ENCODE peak calls at places on chromosomes 12 and 14, in four cellular contexts. H is kidney tubule cell, W is ovary, A is fibroblast of mammary gland. V is an unnamed sample.

GRCh38 chr14:67480011-67480410 is 8.5 kb downstream of the TMEM229B start:
- DNase-seq in H (no peak), A (no peak), W (no peak), V (no peak)

GRCh38 chr12:69966409-69966808 is 141.4 kb downstream of the MYRFL start:
- DNase-seq in A (peak), W (no peak), H (peak), V (peak)

GRCh38 chr12:15116073-15116472 is 105.1 kb downstream of the RERG start:
- DNase-seq in A (no peak), W (peak), H (no peak), V (peak)

GRCh38 chr14:99393059-99393655 is 87.5 kb downstream of the SETD3 start:
- DNase-seq in W (no peak), H (peak), A (peak), V (no peak)

GRCh38 chr14:72472845-72473244 is 421.1 kb downstream of the DPF3 start:
- DNase-seq in A (no peak), W (no peak), H (no peak), V (no peak)

GRCh38 chr12:951166-951565 is 1.7 kb upstream of the RAD52 start:
- DNase-seq in W (no peak), A (no peak), H (no peak), V (no peak)

GRCh38 chr14:23286904-23287479 is 1.1 kb upstream of the HOMEZ start:
- DNase-seq in W (no peak), H (no peak), A (peak), V (no peak)

GRCh38 chr14:60356921-60357550 is 108.0 kb downstream of the PPM1A start:
- DNase-seq in H (no peak), W (no peak), A (no peak), V (peak)

GRCh38 chr12:53999596-54000104 is 311 bp upstream of the HOXC9 start:
- DNase-seq in A (peak), W (peak), H (peak), V (peak)

GRCh38 chr12:121939190-121939589 is 20.8 kb downstream of the CFAP251 start:
- DNase-seq in H (peak), A (no peak), W (no peak), V (no peak)

GRCh38 chr12:4355843-4356327 is 23.6 kb downstream of the FGF23 start:
- DNase-seq in H (peak), W (no peak), A (peak), V (peak)

GRCh38 chr12:125033296-125033695 is 31.9 kb upstream of the AACS start:
- DNase-seq in H (no peak), A (no peak), W (no peak), V (no peak)

GRCh38 chr14:82647088-82647697 is 1113.5 kb upstream of the SEL1L start:
- DNase-seq in W (no peak), A (no peak), H (no peak), V (no peak)

GRCh38 chr12:4112290-4112689 is 161.3 kb upstream of the CCND2 start:
- DNase-seq in A (no peak), H (no peak), W (no peak), V (no peak)

GRCh38 chr12:67650528-67651379 is 2.2 kb downstream of the DYRK2 start:
- DNase-seq in H (no peak), W (peak), A (no peak), V (no peak)

GRCh38 chr14:55057919-55058318 is 6.5 kb downstream of the MAPK1IP1L start:
- DNase-seq in H (no peak), W (no peak), A (peak), V (no peak)

GRCh38 chr12:79274571-79275064 is 410.0 kb downstream of the SYT1 start:
- DNase-seq in W (no peak), H (peak), A (peak), V (no peak)

GRCh38 chr12:32558941-32559340 is 120.2 kb upstream of the DNM1L start:
- DNase-seq in H (no peak), W (no peak), A (peak), V (no peak)

GRCh38 chr12:56437430-56438176 is 11.6 kb downstream of the TIMELESS start:
- DNase-seq in W (no peak), H (no peak), A (no peak), V (no peak)

GRCh38 chr12:57620936-57621496 is 9.8 kb downstream of the ARHGEF25 start:
- DNase-seq in A (no peak), W (no peak), H (no peak), V (no peak)

GRCh38 chr14:69752773-69753172 is 14.2 kb upstream of the SRSF5 start:
- DNase-seq in A (no peak), W (no peak), H (no peak), V (no peak)

GRCh38 chr14:33916663-33917565 is 34.0 kb downstream of the EGLN3 start:
- DNase-seq in H (peak), W (no peak), A (peak), V (no peak)

GRCh38 chr12:116430911-116431565 is 128.1 kb upstream of the MAP1LC3B2 start:
- DNase-seq in H (no peak), A (no peak), W (no peak), V (no peak)